ENCODE peak calls at places on chromosomes 3 and 15, in eight cellular contexts. One of them, this sample, is unnamed.

GRCh38 chr3:193984378-193984777 is 151.6 kb upstream of the HES1 start:
- DNase-seq in natural killer cell: no peak
- DNase-seq in A549: no peak
- DNase-seq in breast epithelium: no peak
- DNase-seq in fibroblast of lung: no peak
- DNase-seq in WTC11: no peak
- DNase-seq in spleen: no peak
- DNase-seq in mammary epithelial cell: no peak
- DNase-seq in this sample: no peak

GRCh38 chr15:89345245-89345644 is 10.6 kb upstream of the POLG start:
- DNase-seq in mammary epithelial cell: no peak
- DNase-seq in breast epithelium: no peak
- DNase-seq in natural killer cell: no peak
- DNase-seq in fibroblast of lung: no peak
- DNase-seq in spleen: no peak
- DNase-seq in A549: no peak
- DNase-seq in WTC11: no peak
- DNase-seq in this sample: no peak

GRCh38 chr3:108319428-108320053 is 23.2 kb downstream of the HHLA2 start:
- DNase-seq in mammary epithelial cell: peak
- DNase-seq in breast epithelium: peak
- DNase-seq in natural killer cell: no peak
- DNase-seq in A549: no peak
- DNase-seq in WTC11: no peak
- DNase-seq in fibroblast of lung: no peak
- DNase-seq in spleen: no peak
- DNase-seq in this sample: no peak

GRCh38 chr15:44763848-44764247 is 27.5 kb downstream of the TRIM69 start:
- DNase-seq in WTC11: no peak
- DNase-seq in mammary epithelial cell: no peak
- DNase-seq in fibroblast of lung: no peak
- DNase-seq in spleen: no peak
- DNase-seq in breast epithelium: no peak
- DNase-seq in natural killer cell: no peak
- DNase-seq in A549: no peak
- DNase-seq in this sample: no peak

GRCh38 chr3:20039082-20039764 is 1.0 kb upstream of the KAT2B start:
- DNase-seq in A549: no peak
- DNase-seq in natural killer cell: no peak
- DNase-seq in breast epithelium: no peak
- DNase-seq in mammary epithelial cell: no peak
- DNase-seq in fibroblast of lung: no peak
- DNase-seq in WTC11: no peak
- DNase-seq in spleen: no peak
- DNase-seq in this sample: no peak

GRCh38 chr3:197507081-197507480 is 48.7 kb downstream of the BDH1 start:
- DNase-seq in A549: no peak
- DNase-seq in natural killer cell: no peak
- DNase-seq in breast epithelium: no peak
- DNase-seq in mammary epithelial cell: no peak
- DNase-seq in WTC11: no peak
- DNase-seq in fibroblast of lung: no peak
- DNase-seq in spleen: no peak
- DNase-seq in this sample: no peak

GRCh38 chr15:74196175-74196574 is 6.4 kb downstream of the STRA6 start:
- DNase-seq in fibroblast of lung: peak
- DNase-seq in natural killer cell: no peak
- DNase-seq in A549: peak
- DNase-seq in breast epithelium: no peak
- DNase-seq in WTC11: no peak
- DNase-seq in spleen: no peak
- DNase-seq in mammary epithelial cell: peak
- DNase-seq in this sample: peak

GRCh38 chr15:70152070-70152480 is 54.4 kb upstream of the TLE3 start:
- DNase-seq in fibroblast of lung: peak
- DNase-seq in spleen: no peak
- DNase-seq in natural killer cell: peak
- DNase-seq in breast epithelium: no peak
- DNase-seq in A549: no peak
- DNase-seq in WTC11: no peak
- DNase-seq in mammary epithelial cell: no peak
- DNase-seq in this sample: no peak

GRCh38 chr3:81277853-81278252 is 483.6 kb downstream of the GBE1 start:
- DNase-seq in mammary epithelial cell: no peak
- DNase-seq in spleen: no peak
- DNase-seq in breast epithelium: no peak
- DNase-seq in fibroblast of lung: peak
- DNase-seq in A549: no peak
- DNase-seq in WTC11: no peak
- DNase-seq in natural killer cell: no peak
- DNase-seq in this sample: no peak

GRCh38 chr15:82788496-82788895 is 17.4 kb downstream of the FSD2 start:
- DNase-seq in breast epithelium: no peak
- DNase-seq in A549: no peak
- DNase-seq in WTC11: no peak
- DNase-seq in fibroblast of lung: no peak
- DNase-seq in mammary epithelial cell: no peak
- DNase-seq in natural killer cell: no peak
- DNase-seq in spleen: no peak
- DNase-seq in this sample: no peak

GRCh38 chr3:159806412-159806811 is 182.2 kb upstream of the IL12A start:
- DNase-seq in natural killer cell: no peak
- DNase-seq in fibroblast of lung: no peak
- DNase-seq in WTC11: no peak
- DNase-seq in spleen: no peak
- DNase-seq in A549: no peak
- DNase-seq in breast epithelium: no peak
- DNase-seq in mammary epithelial cell: no peak
- DNase-seq in this sample: no peak

GRCh38 chr3:180828723-180829408 is 83.6 kb upstream of the FXR1 start:
- DNase-seq in WTC11: no peak
- DNase-seq in fibroblast of lung: no peak
- DNase-seq in natural killer cell: no peak
- DNase-seq in A549: no peak
- DNase-seq in mammary epithelial cell: no peak
- DNase-seq in breast epithelium: no peak
- DNase-seq in spleen: peak
- DNase-seq in this sample: no peak

DNA sequence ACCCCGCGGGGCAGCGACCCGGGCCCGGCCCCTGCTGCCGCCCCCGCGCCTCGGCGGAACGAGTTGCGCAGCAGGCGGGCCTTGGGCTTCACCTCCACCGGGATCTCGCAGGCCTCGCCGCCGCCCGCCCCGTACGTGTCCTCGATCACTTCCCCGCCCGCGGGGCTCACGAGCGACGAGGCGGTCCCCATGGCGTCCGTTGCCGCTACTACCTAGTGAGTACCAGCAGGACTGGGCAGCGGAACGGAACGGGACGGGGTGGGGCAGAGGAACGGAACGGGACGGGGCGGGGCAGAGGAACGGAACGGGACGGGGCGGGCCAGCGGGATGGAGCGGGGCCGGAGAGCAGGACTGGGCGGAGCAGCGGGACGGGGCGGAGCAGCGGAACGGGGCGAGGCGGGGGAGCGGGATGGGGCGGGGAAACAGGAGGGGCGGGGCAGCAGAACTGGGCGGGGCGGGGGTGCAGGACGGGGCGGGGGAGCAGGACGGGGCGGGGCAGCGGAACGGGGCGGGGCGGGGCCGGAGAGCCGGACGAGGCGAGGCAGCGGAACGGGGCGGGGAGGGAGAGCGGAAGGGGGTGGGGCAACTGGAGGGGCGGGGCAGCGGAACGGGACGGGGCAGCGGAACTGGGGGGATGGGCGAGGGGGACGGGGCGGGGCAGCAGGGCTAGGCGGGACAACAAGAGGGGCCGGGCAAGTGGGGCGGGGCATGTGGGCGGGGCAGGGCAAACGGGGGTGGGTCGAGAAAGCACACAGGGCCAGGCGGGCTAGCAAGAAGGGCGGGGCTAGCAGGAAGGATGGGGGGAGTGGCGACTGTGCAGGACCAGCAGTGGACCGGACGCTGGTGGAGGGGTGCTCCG is at the start of gene NPHP3:
- DNase-seq in breast epithelium: peak
- DNase-seq in A549: peak
- DNase-seq in fibroblast of lung: peak
- DNase-seq in mammary epithelial cell: peak
- DNase-seq in spleen: peak
- DNase-seq in WTC11: peak
- DNase-seq in natural killer cell: peak
- DNase-seq in this sample: peak
- TF ChIP-seq CTCF in breast epithelium: peak
- TF ChIP-seq CTCF in A549: no peak
- TF ChIP-seq CTCF in fibroblast of lung: no peak
- TF ChIP-seq CTCF in mammary epithelial cell: no peak
- TF ChIP-seq CTCF in spleen: peak
- TF ChIP-seq CTCF in WTC11: no peak
- TF ChIP-seq CTCF in natural killer cell: no peak
- TF ChIP-seq CTCF in this sample: no peak

DNA sequence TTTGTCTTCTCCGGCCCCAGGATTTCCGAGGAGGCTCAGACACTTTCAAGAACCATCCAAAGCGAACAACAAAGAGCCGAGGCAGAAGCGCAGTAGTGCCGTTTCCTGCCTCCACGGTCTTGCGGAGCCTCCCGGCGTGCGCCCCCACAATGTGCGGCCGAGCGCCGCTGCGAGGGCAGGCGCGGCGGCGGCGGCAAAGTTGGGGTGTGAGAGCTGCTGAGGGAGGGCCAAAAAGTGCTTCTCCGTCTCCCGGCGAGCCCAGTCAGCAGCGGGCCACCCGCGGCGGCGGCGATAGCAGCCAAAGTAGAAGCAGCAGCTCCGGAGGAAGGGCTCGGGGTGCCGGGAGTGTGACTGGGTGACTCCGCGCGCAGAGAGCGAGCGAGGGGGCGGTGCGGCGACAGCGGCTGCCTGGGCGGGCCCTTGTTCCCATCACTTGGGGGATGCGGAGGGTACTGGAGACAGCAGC is 749.1 kb downstream of the ROBO1 start:
- DNase-seq in fibroblast of lung: peak
- DNase-seq in WTC11: peak
- DNase-seq in natural killer cell: no peak
- DNase-seq in breast epithelium: no peak
- DNase-seq in mammary epithelial cell: peak
- DNase-seq in A549: peak
- DNase-seq in spleen: peak
- DNase-seq in this sample: no peak
- TF ChIP-seq CTCF in fibroblast of lung: peak
- TF ChIP-seq CTCF in WTC11: no peak
- TF ChIP-seq CTCF in natural killer cell: no peak
- TF ChIP-seq CTCF in breast epithelium: no peak
- TF ChIP-seq CTCF in mammary epithelial cell: no peak
- TF ChIP-seq CTCF in A549: no peak
- TF ChIP-seq CTCF in spleen: no peak
- TF ChIP-seq CTCF in this sample: peak

GRCh38 chr3:183161552-183162345 is 785 bp downstream of the LAMP3 start:
- DNase-seq in natural killer cell: no peak
- DNase-seq in A549: no peak
- DNase-seq in WTC11: peak
- DNase-seq in breast epithelium: peak
- DNase-seq in fibroblast of lung: no peak
- DNase-seq in mammary epithelial cell: no peak
- DNase-seq in spleen: peak
- DNase-seq in this sample: no peak
- TF ChIP-seq CTCF in natural killer cell: no peak
- TF ChIP-seq CTCF in A549: no peak
- TF ChIP-seq CTCF in WTC11: no peak
- TF ChIP-seq CTCF in breast epithelium: no peak
- TF ChIP-seq CTCF in fibroblast of lung: no peak
- TF ChIP-seq CTCF in mammary epithelial cell: no peak
- TF ChIP-seq CTCF in spleen: no peak
- TF ChIP-seq CTCF in this sample: no peak

GRCh38 chr15:84980196-84981053 is 1.2 kb upstream of the PDE8A start:
- DNase-seq in fibroblast of lung: peak
- DNase-seq in WTC11: peak
- DNase-seq in natural killer cell: peak
- DNase-seq in breast epithelium: peak
- DNase-seq in A549: peak
- DNase-seq in mammary epithelial cell: peak
- DNase-seq in spleen: peak
- DNase-seq in this sample: no peak

GRCh38 chr15:84981711-84982300 is at the start of gene PDE8A:
- DNase-seq in WTC11: peak
- DNase-seq in fibroblast of lung: peak
- DNase-seq in mammary epithelial cell: peak
- DNase-seq in breast epithelium: no peak
- DNase-seq in natural killer cell: peak
- DNase-seq in A549: peak
- DNase-seq in spleen: no peak
- DNase-seq in this sample: no peak

GRCh38 chr15:84982301-84982920 is 755 bp downstream of the PDE8A start:
- DNase-seq in fibroblast of lung: peak
- DNase-seq in spleen: peak
- DNase-seq in natural killer cell: peak
- DNase-seq in A549: no peak
- DNase-seq in breast epithelium: no peak
- DNase-seq in WTC11: no peak
- DNase-seq in mammary epithelial cell: peak
- DNase-seq in this sample: no peak

GRCh38 chr15:84979651-84980050 is 2.0 kb upstream of the PDE8A start:
- DNase-seq in WTC11: peak
- DNase-seq in spleen: peak
- DNase-seq in mammary epithelial cell: no peak
- DNase-seq in breast epithelium: no peak
- DNase-seq in natural killer cell: no peak
- DNase-seq in fibroblast of lung: no peak
- DNase-seq in A549: no peak
- DNase-seq in this sample: no peak

DNA sequence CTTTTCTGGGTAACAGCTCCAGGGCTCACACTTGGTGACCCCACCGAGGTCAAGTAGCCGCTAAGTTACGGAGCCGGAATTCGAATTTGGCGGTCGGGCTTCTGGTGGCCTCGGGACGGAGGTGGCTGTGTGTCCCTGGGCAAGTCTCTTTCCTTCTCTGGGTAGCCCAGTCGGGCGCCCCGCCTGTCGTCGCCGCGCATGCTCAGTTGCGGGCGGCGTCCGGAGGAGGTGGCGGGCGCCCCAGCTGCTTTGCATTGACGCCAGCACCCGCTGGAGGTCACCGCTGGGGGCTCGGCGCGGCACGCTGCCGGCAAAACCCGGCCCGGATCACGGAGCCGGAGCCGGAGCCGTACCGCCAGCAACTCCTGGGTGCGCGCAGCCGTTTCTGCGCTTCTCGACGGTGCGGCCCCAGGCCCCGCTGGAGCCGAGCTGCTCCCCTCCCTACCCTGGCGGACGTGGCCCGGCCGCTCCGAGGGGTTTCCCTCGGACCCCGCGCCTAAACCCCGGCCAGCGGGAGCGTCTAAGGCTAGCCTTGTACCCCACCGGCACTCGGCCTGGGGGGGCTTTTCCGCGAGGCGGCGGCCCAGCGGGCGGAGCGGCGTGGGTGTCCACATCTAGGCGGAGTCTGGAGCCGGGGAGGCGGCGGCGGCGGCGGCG is 474 bp upstream of the PDE8A start:
- DNase-seq in natural killer cell: peak
- DNase-seq in WTC11: peak
- DNase-seq in mammary epithelial cell: peak
- DNase-seq in breast epithelium: peak
- DNase-seq in fibroblast of lung: peak
- DNase-seq in spleen: peak
- DNase-seq in A549: peak
- DNase-seq in this sample: peak
- TF ChIP-seq CTCF in natural killer cell: no peak
- TF ChIP-seq CTCF in WTC11: no peak
- TF ChIP-seq CTCF in mammary epithelial cell: no peak
- TF ChIP-seq CTCF in breast epithelium: peak
- TF ChIP-seq CTCF in fibroblast of lung: no peak
- TF ChIP-seq CTCF in spleen: peak
- TF ChIP-seq CTCF in A549: peak
- TF ChIP-seq CTCF in this sample: no peak

This sample was measured in AG09319.